ENCODE peak calls at places on chromosomes 6 and 20, in nine cellular contexts. One of them, this sample, is unnamed.

GRCh38 chr20:41508335-41508734 is 109.8 kb downstream of the CHD6 start:
- DNase-seq in endothelial cell: peak
- DNase-seq in osteocyte: no peak
- DNase-seq in sciatic nerve: no peak
- DNase-seq in WTC11: no peak
- DNase-seq in lung microvascular endothelial cell: no peak
- DNase-seq in activated gamma-delta T cell treated with Interleukin-2 at 50 U/mL for 16 hours: no peak
- DNase-seq in IMR-90: no peak
- DNase-seq in SK-MEL-5: no peak
- DNase-seq in this sample: no peak

GRCh38 chr6:105932440-105932839 is 153.7 kb upstream of the PRDM1 start:
- DNase-seq in endothelial cell: no peak
- DNase-seq in osteocyte: no peak
- DNase-seq in sciatic nerve: no peak
- DNase-seq in WTC11: no peak
- DNase-seq in lung microvascular endothelial cell: no peak
- DNase-seq in activated gamma-delta T cell treated with Interleukin-2 at 50 U/mL for 16 hours: no peak
- DNase-seq in IMR-90: peak
- DNase-seq in SK-MEL-5: no peak
- DNase-seq in this sample: no peak

GRCh38 chr6:26233608-26234420 is 131.2 kb upstream of the BTN3A2 start:
- DNase-seq in endothelial cell: no peak
- DNase-seq in osteocyte: no peak
- DNase-seq in sciatic nerve: peak
- DNase-seq in WTC11: no peak
- DNase-seq in lung microvascular endothelial cell: peak
- DNase-seq in activated gamma-delta T cell treated with Interleukin-2 at 50 U/mL for 16 hours: peak
- DNase-seq in IMR-90: peak
- DNase-seq in SK-MEL-5: no peak
- DNase-seq in this sample: no peak

GRCh38 chr20:56202493-56203077 is 45.9 kb upstream of the MC3R start:
- DNase-seq in endothelial cell: no peak
- DNase-seq in osteocyte: no peak
- DNase-seq in sciatic nerve: no peak
- DNase-seq in WTC11: no peak
- DNase-seq in lung microvascular endothelial cell: peak
- DNase-seq in activated gamma-delta T cell treated with Interleukin-2 at 50 U/mL for 16 hours: no peak
- DNase-seq in IMR-90: no peak
- DNase-seq in SK-MEL-5: peak
- DNase-seq in this sample: peak

GRCh38 chr6:140353536-140353935 is 979.1 kb upstream of the CITED2 start:
- DNase-seq in endothelial cell: no peak
- DNase-seq in osteocyte: no peak
- DNase-seq in sciatic nerve: no peak
- DNase-seq in WTC11: no peak
- DNase-seq in lung microvascular endothelial cell: no peak
- DNase-seq in activated gamma-delta T cell treated with Interleukin-2 at 50 U/mL for 16 hours: no peak
- DNase-seq in IMR-90: no peak
- DNase-seq in SK-MEL-5: no peak
- DNase-seq in this sample: no peak

GRCh38 chr6:129903082-129903481 is 42.0 kb upstream of the TMEM244 start:
- DNase-seq in endothelial cell: no peak
- DNase-seq in osteocyte: no peak
- DNase-seq in sciatic nerve: no peak
- DNase-seq in WTC11: no peak
- DNase-seq in lung microvascular endothelial cell: no peak
- DNase-seq in activated gamma-delta T cell treated with Interleukin-2 at 50 U/mL for 16 hours: no peak
- DNase-seq in IMR-90: no peak
- DNase-seq in SK-MEL-5: no peak
- DNase-seq in this sample: no peak

GRCh38 chr6:151289399-151290007 is 49.7 kb downstream of the AKAP12 start:
- DNase-seq in endothelial cell: no peak
- DNase-seq in osteocyte: no peak
- DNase-seq in sciatic nerve: no peak
- DNase-seq in WTC11: no peak
- DNase-seq in lung microvascular endothelial cell: no peak
- DNase-seq in activated gamma-delta T cell treated with Interleukin-2 at 50 U/mL for 16 hours: no peak
- DNase-seq in IMR-90: no peak
- DNase-seq in SK-MEL-5: no peak
- DNase-seq in this sample: no peak

GRCh38 chr6:86936834-86937218 is 502 bp upstream of the HTR1E start:
- DNase-seq in endothelial cell: no peak
- DNase-seq in osteocyte: no peak
- DNase-seq in sciatic nerve: no peak
- DNase-seq in WTC11: peak
- DNase-seq in lung microvascular endothelial cell: no peak
- DNase-seq in activated gamma-delta T cell treated with Interleukin-2 at 50 U/mL for 16 hours: no peak
- DNase-seq in IMR-90: no peak
- DNase-seq in SK-MEL-5: no peak
- DNase-seq in this sample: no peak

GRCh38 chr6:113936093-113936934 is 34.6 kb downstream of the HDAC2 start:
- DNase-seq in endothelial cell: peak
- DNase-seq in osteocyte: no peak
- DNase-seq in sciatic nerve: no peak
- DNase-seq in WTC11: no peak
- DNase-seq in lung microvascular endothelial cell: peak
- DNase-seq in activated gamma-delta T cell treated with Interleukin-2 at 50 U/mL for 16 hours: no peak
- DNase-seq in IMR-90: peak
- DNase-seq in SK-MEL-5: peak
- DNase-seq in this sample: peak

GRCh38 chr6:32972353-32973143 is 4.2 kb downstream of the BRD2 start:
- DNase-seq in endothelial cell: peak
- DNase-seq in osteocyte: no peak
- DNase-seq in sciatic nerve: peak
- DNase-seq in WTC11: peak
- DNase-seq in lung microvascular endothelial cell: peak
- DNase-seq in activated gamma-delta T cell treated with Interleukin-2 at 50 U/mL for 16 hours: no peak
- DNase-seq in IMR-90: no peak
- DNase-seq in SK-MEL-5: no peak
- DNase-seq in this sample: no peak